ENCODE peak calls at places on chromosomes 2 and 18, in six cellular contexts. R is suprapubic skin, A is transverse colon, F is sigmoid colon, B is stomach, C is ovary. X is an unnamed sample.
A peak's percentile ranks its signal among the peaks of the same experiment; 100 is the strongest.

GRCh38 chr18:50819027-50819726 is 639 bp downstream of the MRO start:
- DNase-seq in R (no peak), A (peak; percentile 59), F (peak; percentile 67), B (peak; percentile 63), C (peak; percentile 27), X (peak; percentile 59)

GRCh38 chr18:76340410-76340809 is 154.6 kb downstream of the ZNF516 start:
- DNase-seq in R (no peak), A (no peak), F (no peak), B (no peak), C (no peak), X (no peak)

GRCh38 chr2:71082402-71083252 is 14.2 kb downstream of the NAGK start:
- DNase-seq in R (no peak), A (no peak), F (peak; percentile 41), B (no peak), C (no peak), X (no peak)

GRCh38 chr2:73832905-73833304 is 4.1 kb downstream of the STAMBP start:
- DNase-seq in R (no peak), A (no peak), F (no peak), B (no peak), C (no peak), X (no peak)

GRCh38 chr2:28624798-28625701 is 126.6 kb upstream of the PPP1CB start:
- DNase-seq in R (peak; percentile 86), A (peak; percentile 81), F (peak; percentile 87), B (peak; percentile 92), C (peak; percentile 82), X (peak; percentile 90)

GRCh38 chr2:165646321-165646801 is 147.7 kb downstream of the GALNT3 start:
- DNase-seq in R (no peak), A (no peak), F (no peak), B (no peak), C (no peak), X (no peak)

GRCh38 chr18:25109484-25109883 is 242.5 kb downstream of the ZNF521 start:
- DNase-seq in R (no peak), A (no peak), F (no peak), B (no peak), C (no peak), X (no peak)

GRCh38 chr2:207640661-207641060 is 15.5 kb upstream of the METTL21A start:
- DNase-seq in R (no peak), A (no peak), F (no peak), B (no peak), C (no peak), X (no peak)

GRCh38 chr2:233598952-233599351 is 18.5 kb upstream of the UGT1A8 start:
- DNase-seq in R (no peak), A (no peak), F (no peak), B (no peak), C (no peak), X (no peak)

GRCh38 chr2:20309001-20309400 is 41.6 kb downstream of the PUM2 start:
- DNase-seq in R (no peak), A (no peak), F (no peak), B (no peak), C (no peak), X (no peak)

GRCh38 chr2:118430510-118431187 is 342.4 kb downstream of the INSIG2 start:
- DNase-seq in R (no peak), A (no peak), F (no peak), B (no peak), C (no peak), X (no peak)

GRCh38 chr2:174764281-174765063 is at the start of gene CHRNA1:
- DNase-seq in R (no peak), A (no peak), F (no peak), B (no peak), C (no peak), X (no peak)

GRCh38 chr2:126175222-126175621 is 480.7 kb upstream of the GYPC start:
- DNase-seq in R (no peak), A (no peak), F (no peak), B (no peak), C (no peak), X (no peak)

GRCh38 chr2:107303964-107304363 is 418.0 kb upstream of the ST6GAL2 start:
- DNase-seq in R (no peak), A (no peak), F (no peak), B (no peak), C (no peak), X (no peak)

GRCh38 chr2:112582314-112582746 is 2.1 kb upstream of the CHCHD5 start:
- DNase-seq in R (no peak), A (no peak), F (no peak), B (no peak), C (no peak), X (peak; percentile 32)

GRCh38 chr2:236178921-236179652 is 10.9 kb upstream of the GBX2 start:
- DNase-seq in R (peak; percentile 26), A (no peak), F (no peak), B (no peak), C (no peak), X (no peak)

GRCh38 chr2:224887159-224887558 is 155.1 kb downstream of the DOCK10 start:
- DNase-seq in R (no peak), A (no peak), F (no peak), B (no peak), C (no peak), X (no peak)

GRCh38 chr18:9090578-9090977 is 11.9 kb upstream of the NDUFV2 start:
- DNase-seq in R (no peak), A (no peak), F (no peak), B (no peak), C (no peak), X (no peak)

GRCh38 chr18:56196495-56197225 is 441.7 kb downstream of the TXNL1 start:
- DNase-seq in R (no peak), A (no peak), F (no peak), B (no peak), C (no peak), X (no peak)

GRCh38 chr2:16650287-16651249 is 15.1 kb downstream of the CYRIA start:
- DNase-seq in R (no peak), A (no peak), F (no peak), B (no peak), C (no peak), X (no peak)

GRCh38 chr2:1708476-1709334 is 35.6 kb downstream of the PXDN start:
- DNase-seq in R (no peak), A (no peak), F (peak; percentile 67), B (no peak), C (no peak), X (no peak)

DNA sequence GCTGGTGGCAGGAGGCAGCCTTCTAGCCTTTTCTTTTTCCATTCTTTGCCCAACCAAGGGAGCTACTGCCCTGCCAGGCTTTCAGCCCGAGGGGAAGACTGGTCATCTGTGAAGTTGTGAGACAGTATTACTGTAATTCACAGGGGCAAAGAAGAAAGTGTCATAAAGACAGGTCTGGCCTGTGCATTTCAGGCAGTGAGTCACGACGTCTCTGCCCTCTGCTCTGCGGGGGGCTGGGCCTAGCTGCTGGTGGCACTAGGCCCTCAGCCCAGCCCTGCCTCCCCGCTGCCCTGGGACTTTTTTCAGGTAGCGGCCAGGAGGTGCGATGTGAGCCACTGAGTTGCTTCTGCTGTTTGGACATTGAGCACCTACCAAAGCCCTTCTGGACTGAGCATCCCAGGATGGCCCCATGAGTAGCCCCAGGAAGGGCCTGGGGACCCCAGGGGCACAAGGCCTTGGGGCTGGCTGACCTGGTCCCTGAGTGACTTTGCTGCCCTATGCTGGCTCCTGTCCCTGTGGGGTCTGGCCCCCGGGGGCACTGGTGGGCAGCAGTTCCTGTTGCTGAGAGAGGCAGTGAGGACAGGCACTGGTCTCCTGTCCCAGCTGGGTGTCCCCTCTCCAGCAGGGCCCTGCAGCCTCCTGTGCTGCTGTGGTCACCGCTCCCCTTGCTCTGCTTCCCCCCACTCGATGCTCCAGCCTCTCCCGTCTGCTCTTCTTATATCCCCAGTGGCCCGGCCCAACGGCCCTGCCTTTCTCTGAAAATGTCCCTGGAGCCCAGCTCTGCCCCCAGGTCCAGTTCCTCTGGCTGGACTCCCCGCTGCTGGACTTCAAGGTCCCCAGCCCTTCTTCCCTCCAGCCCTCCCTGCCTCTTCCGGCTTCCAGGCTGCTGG is 7.0 kb downstream of the INHBB start:
- DNase-seq in R (no peak), A (no peak), F (no peak), B (no peak), C (no peak), X (no peak)
- TF ChIP-seq CTCF in R (no peak), A (no peak), F (no peak), B (no peak), C (no peak), X (no peak)

DNA sequence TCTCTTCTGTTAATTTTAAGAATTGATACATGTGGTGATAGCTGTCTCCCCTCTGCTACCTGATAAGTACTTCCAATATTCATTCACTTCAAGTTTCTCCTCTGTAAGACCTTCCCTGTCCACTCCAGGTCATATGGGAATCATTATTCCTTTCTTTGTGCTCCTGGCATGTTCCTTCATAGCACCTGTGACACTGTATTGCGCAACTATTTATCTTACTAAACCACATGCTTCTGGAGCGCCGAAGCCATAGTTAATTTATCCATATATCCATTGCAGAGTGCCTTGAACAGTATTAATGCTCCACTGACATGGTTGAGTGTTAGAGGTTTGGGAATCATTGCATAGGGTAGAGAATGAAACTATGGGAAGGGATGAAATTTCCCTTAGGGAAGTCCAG is 7.9 kb upstream of the PRKD3 start:
- DNase-seq in R (no peak), A (no peak), F (no peak), B (no peak), C (no peak), X (no peak)
- H3K4me3 ChIP-seq in R (no peak overlapping the region), A (no peak overlapping the region), F (no peak overlapping the region), B (no peak overlapping the region), C (no peak overlapping the region), X (no peak overlapping the region)

GRCh38 chr2:43219383-43220228 is 6.8 kb downstream of the ZFP36L2 start:
- DNase-seq in R (peak; percentile 94), A (peak; percentile 95), F (peak; percentile 95), B (peak; percentile 92), C (peak; percentile 86), X (peak; percentile 93)
- TF ChIP-seq EP300 in R (no peak), A (peak; percentile 33), F (no peak), B (no peak), C (no peak), X (no peak)

DNA sequence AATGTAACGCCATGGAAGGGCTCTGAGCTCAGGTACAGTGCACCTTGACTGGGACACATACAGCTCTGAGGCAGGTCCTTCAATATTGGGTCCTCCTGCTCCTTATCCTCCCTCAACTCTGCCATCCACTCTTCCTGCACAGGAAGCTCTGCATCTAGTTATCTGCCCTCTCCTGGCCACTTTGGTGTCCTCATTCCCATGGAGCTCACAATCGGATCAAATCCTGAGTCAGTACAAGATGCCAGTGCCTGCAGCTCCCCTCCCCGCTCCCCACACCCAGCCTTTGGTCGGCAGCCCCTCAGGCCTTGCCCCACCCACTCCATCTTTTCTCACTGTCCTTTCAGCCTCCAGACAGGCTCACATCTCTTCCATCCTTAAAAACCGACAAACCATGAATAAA is 58.0 kb downstream of the LRRFIP1 start:
- DNase-seq in R (no peak), A (no peak), F (peak; percentile 40), B (no peak), C (no peak), X (no peak)
- TF ChIP-seq CTCF in R (no peak), A (peak; percentile 27), F (no peak), B (no peak), C (no peak), X (no peak)

X was measured in upper lobe of left lung.